ENCODE peak calls at places on chromosomes 13 and 19, in seven cellular contexts. K, Q, W, S, T, Z and D are unnamed samples.

GRCh38 chr13:79946556-79946955 is 394.4 kb downstream of the SPRY2 start:
- DNase-seq in T (no peak), S (no peak), Z (no peak), K (no peak), Q (no peak), W (no peak), D (no peak)

GRCh38 chr13:113903912-113904311 is 40.0 kb upstream of the GAS6 start:
- DNase-seq in T (no peak), Z (no peak), Q (no peak), W (no peak), S (no peak), K (no peak), D (no peak)

GRCh38 chr19:42561512-42561911 is 33.2 kb downstream of the CEACAM8 start:
- DNase-seq in S (no peak), Q (no peak), K (no peak), W (no peak), Z (no peak), T (no peak), D (no peak)

GRCh38 chr19:54482889-54483288 is 9.8 kb upstream of the CDC42EP5 start:
- DNase-seq in T (no peak), Z (no peak), Q (no peak), K (no peak), S (peak), W (no peak), D (no peak)

GRCh38 chr13:22846551-22846950 is 334.2 kb upstream of the SGCG start:
- DNase-seq in Q (no peak), T (no peak), S (no peak), W (no peak), K (no peak), Z (no peak), D (no peak)

GRCh38 chr19:16381756-16382401 is 57.3 kb downstream of the KLF2 start:
- DNase-seq in T (no peak), K (no peak), Q (no peak), W (no peak), Z (peak), S (no peak), D (no peak)

GRCh38 chr13:80009760-80010159 is 331.2 kb downstream of the SPRY2 start:
- DNase-seq in W (no peak), Q (no peak), Z (no peak), T (peak), K (no peak), S (no peak), D (no peak)

GRCh38 chr19:39351537-39352037 is 9.4 kb downstream of the SAMD4B start:
- DNase-seq in S (no peak), K (no peak), T (peak), W (no peak), Z (peak), Q (no peak), D (no peak)

GRCh38 chr19:33193864-33194362 is at the start of gene LRP3:
- DNase-seq in T (peak), W (no peak), Q (no peak), Z (no peak), S (peak), K (no peak), D (no peak)

GRCh38 chr19:1424182-1424955 is 13.8 kb upstream of the RPS15 start:
- DNase-seq in Z (no peak), T (no peak), W (no peak), S (no peak), Q (no peak), K (no peak), D (no peak)

GRCh38 chr19:4868286-4868834 is 893 bp upstream of the PLIN3 start:
- DNase-seq in Q (no peak), S (no peak), W (no peak), T (no peak), Z (no peak), K (no peak), D (no peak)

GRCh38 chr19:44741841-44742352 is 6.6 kb upstream of the BCL3 start:
- DNase-seq in K (peak), Q (peak), T (peak), Z (peak), W (no peak), S (peak), D (no peak)

GRCh38 chr13:43153436-43154082 is 130.2 kb downstream of the DNAJC15 start:
- DNase-seq in W (no peak), T (peak), K (no peak), Q (peak), S (no peak), Z (no peak), D (no peak)

GRCh38 chr13:23384111-23384510 is 49.4 kb downstream of the SACS start:
- DNase-seq in S (no peak), W (no peak), K (no peak), Z (no peak), T (peak), Q (peak), D (peak)

GRCh38 chr19:42253245-42254082 is 1.5 kb downstream of the ERF start:
- DNase-seq in Q (peak), W (peak), Z (no peak), T (no peak), S (peak), K (no peak), D (peak)

GRCh38 chr19:28615966-28616365 is 597.0 kb downstream of the UQCRFS1 start:
- DNase-seq in S (no peak), T (no peak), W (no peak), K (no peak), Z (no peak), Q (no peak), D (no peak)

GRCh38 chr19:12838182-12838890 is at the start of gene MAST1:
- DNase-seq in T (no peak), Q (no peak), S (peak), K (no peak), Z (no peak), W (peak), D (no peak)

GRCh38 chr19:3880471-3881271 is at the start of gene ATCAY:
- DNase-seq in K (no peak), T (no peak), Z (no peak), S (no peak), Q (no peak), W (no peak), D (no peak)

GRCh38 chr19:14116525-14116917 is 1.0 kb downstream of the PRKACA start:
- DNase-seq in W (no peak), S (no peak), Q (no peak), T (no peak), Z (no peak), K (no peak), D (no peak)

GRCh38 chr19:18499055-18499775 is 22.7 kb downstream of the ELL start:
- DNase-seq in Q (no peak), S (no peak), Z (no peak), K (no peak), W (no peak), T (no peak), D (no peak)

GRCh38 chr13:105894711-105895110 is 640.8 kb downstream of the EFNB2 start:
- DNase-seq in S (no peak), Q (no peak), Z (no peak), K (no peak), W (no peak), T (no peak), D (no peak)

GRCh38 chr13:48828962-48829405 is 146.7 kb upstream of the FNDC3A start:
- DNase-seq in Z (no peak), T (peak), K (no peak), W (no peak), S (no peak), Q (peak), D (no peak)

GRCh38 chr13:41639955-41640780 is 182.8 kb downstream of the RGCC start:
- DNase-seq in K (no peak), Q (no peak), W (no peak), S (no peak), T (no peak), Z (peak), D (no peak)

GRCh38 chr19:37947778-37948177 is 40.8 kb downstream of the SIPA1L3 start:
- DNase-seq in K (no peak), Z (no peak), Q (no peak), T (no peak), S (no peak), W (no peak), D (no peak)

GRCh38 chr13:43489168-43489730 is 297.5 kb downstream of the ENOX1 start:
- DNase-seq in K (no peak), Q (no peak), T (no peak), S (no peak), W (no peak), Z (no peak), D (no peak)

GRCh38 chr13:109835321-109835720 is 48.9 kb upstream of the IRS2 start:
- DNase-seq in Q (no peak), S (no peak), W (no peak), T (peak), K (no peak), Z (no peak), D (no peak)

GRCh38 chr19:888615-889385 is 4.2 kb downstream of the MED16 start:
- DNase-seq in Q (no peak), Z (no peak), W (peak), T (no peak), S (no peak), K (no peak), D (peak)

GRCh38 chr13:114151565-114152284 is 19.3 kb upstream of the RASA3 start:
- DNase-seq in Z (no peak), Q (peak), S (no peak), T (no peak), K (no peak), W (peak), D (no peak)

GRCh38 chr13:41384749-41385503 is 72.4 kb upstream of the RGCC start:
- DNase-seq in Z (no peak), S (peak), T (peak), W (no peak), K (no peak), Q (no peak), D (no peak)

GRCh38 chr19:50652722-50653121 is 3.5 kb downstream of the C19orf81 start:
- DNase-seq in T (no peak), Z (no peak), S (no peak), K (no peak), Q (no peak), W (no peak), D (no peak)

GRCh38 chr13:25170554-25171107 is 1.5 kb downstream of the AMER2 start:
- DNase-seq in T (no peak), Z (no peak), S (no peak), Q (no peak), W (no peak), K (no peak), D (no peak)

GRCh38 chr13:26061947-26062346 is 10.1 kb upstream of the SHISA2 start:
- DNase-seq in Q (peak), K (no peak), Z (peak), W (no peak), S (no peak), T (peak), D (no peak)

GRCh38 chr19:47699360-47699917 is 13.8 kb upstream of the EHD2 start:
- DNase-seq in Z (no peak), W (peak), T (peak), S (peak), K (no peak), Q (peak), D (no peak)

GRCh38 chr13:57030671-57031070 is 110.0 kb upstream of the PRR20A start:
- DNase-seq in Q (no peak), W (no peak), K (no peak), S (no peak), Z (no peak), T (no peak), D (no peak)

GRCh38 chr13:104008571-104009435 is 942.6 kb upstream of the SLC10A2 start:
- DNase-seq in T (peak), Q (peak), Z (peak), S (no peak), W (no peak), K (no peak), D (no peak)

GRCh38 chr19:43470288-43470687 is 4.9 kb upstream of the LYPD3 start:
- DNase-seq in S (no peak), W (peak), Z (no peak), T (peak), Q (peak), K (no peak), D (peak)

GRCh38 chr19:47230122-47230920 is 678 bp downstream of the BBC3 start:
- DNase-seq in K (no peak), S (no peak), Q (no peak), W (peak), T (peak), Z (no peak), D (peak)

GRCh38 chr19:1873524-1874473 is 10.4 kb upstream of the KLF16 start:
- DNase-seq in S (no peak), T (no peak), Z (no peak), W (no peak), Q (no peak), K (no peak), D (no peak)

GRCh38 chr13:27852491-27852890 is 60.2 kb downstream of the GSX1 start:
- DNase-seq in Z (no peak), T (no peak), S (no peak), Q (no peak), K (no peak), W (no peak), D (no peak)